ENCODE peak calls at places on chromosomes 11 and 22, in eight cellular contexts. One of them, this sample, is unnamed.

GRCh38 chr11:10012068-10012467 is 282.0 kb downstream of the SBF2 start:
- DNase-seq in activated gamma-delta T cell: no peak
- DNase-seq in DMS 273 treated with DMSO at 0.1 percent for 48 hours: no peak
- DNase-seq in Karpas-422: no peak
- DNase-seq in prostate gland: no peak
- DNase-seq in NCI-H1436: no peak
- DNase-seq in HFFc6: no peak
- DNase-seq in stimulated activated CD8-positive, alpha-beta memory T cell treated with anti-CD3 and anti-CD28 coated beads, Interleukin-7, amount 100 ng/mL, for 1 hour: no peak
- DNase-seq in this sample: no peak

GRCh38 chr22:40070701-40071100 is 75.9 kb downstream of the FAM83F start:
- DNase-seq in activated gamma-delta T cell: no peak
- DNase-seq in DMS 273 treated with DMSO at 0.1 percent for 48 hours: no peak
- DNase-seq in Karpas-422: peak
- DNase-seq in prostate gland: no peak
- DNase-seq in NCI-H1436: no peak
- DNase-seq in HFFc6: peak
- DNase-seq in stimulated activated CD8-positive, alpha-beta memory T cell treated with anti-CD3 and anti-CD28 coated beads, Interleukin-7, amount 100 ng/mL, for 1 hour: no peak
- DNase-seq in this sample: no peak

GRCh38 chr22:50014655-50015401 is 2.3 kb upstream of the IL17REL start:
- DNase-seq in activated gamma-delta T cell: no peak
- DNase-seq in DMS 273 treated with DMSO at 0.1 percent for 48 hours: no peak
- DNase-seq in Karpas-422: no peak
- DNase-seq in prostate gland: no peak
- DNase-seq in NCI-H1436: no peak
- DNase-seq in HFFc6: no peak
- DNase-seq in stimulated activated CD8-positive, alpha-beta memory T cell treated with anti-CD3 and anti-CD28 coated beads, Interleukin-7, amount 100 ng/mL, for 1 hour: no peak
- DNase-seq in this sample: no peak

GRCh38 chr11:62804310-62805043 is 763 bp downstream of the NXF1 start:
- DNase-seq in activated gamma-delta T cell: no peak
- DNase-seq in DMS 273 treated with DMSO at 0.1 percent for 48 hours: no peak
- DNase-seq in Karpas-422: no peak
- DNase-seq in prostate gland: no peak
- DNase-seq in NCI-H1436: no peak
- DNase-seq in HFFc6: peak
- DNase-seq in stimulated activated CD8-positive, alpha-beta memory T cell treated with anti-CD3 and anti-CD28 coated beads, Interleukin-7, amount 100 ng/mL, for 1 hour: no peak
- DNase-seq in this sample: no peak

GRCh38 chr11:95739526-95739925 is 50.1 kb downstream of the FAM76B start:
- DNase-seq in activated gamma-delta T cell: no peak
- DNase-seq in DMS 273 treated with DMSO at 0.1 percent for 48 hours: no peak
- DNase-seq in Karpas-422: no peak
- DNase-seq in prostate gland: no peak
- DNase-seq in NCI-H1436: no peak
- DNase-seq in HFFc6: no peak
- DNase-seq in stimulated activated CD8-positive, alpha-beta memory T cell treated with anti-CD3 and anti-CD28 coated beads, Interleukin-7, amount 100 ng/mL, for 1 hour: no peak
- DNase-seq in this sample: no peak

GRCh38 chr11:73350908-73351636 is 25.1 kb upstream of the RELT start:
- DNase-seq in activated gamma-delta T cell: no peak
- DNase-seq in DMS 273 treated with DMSO at 0.1 percent for 48 hours: no peak
- DNase-seq in Karpas-422: peak
- DNase-seq in prostate gland: no peak
- DNase-seq in NCI-H1436: peak
- DNase-seq in HFFc6: peak
- DNase-seq in stimulated activated CD8-positive, alpha-beta memory T cell treated with anti-CD3 and anti-CD28 coated beads, Interleukin-7, amount 100 ng/mL, for 1 hour: peak
- DNase-seq in this sample: peak

GRCh38 chr11:91303754-91304153 is 920.9 kb upstream of the FAT3 start:
- DNase-seq in activated gamma-delta T cell: no peak
- DNase-seq in DMS 273 treated with DMSO at 0.1 percent for 48 hours: no peak
- DNase-seq in Karpas-422: no peak
- DNase-seq in prostate gland: no peak
- DNase-seq in NCI-H1436: no peak
- DNase-seq in HFFc6: no peak
- DNase-seq in stimulated activated CD8-positive, alpha-beta memory T cell treated with anti-CD3 and anti-CD28 coated beads, Interleukin-7, amount 100 ng/mL, for 1 hour: no peak
- DNase-seq in this sample: no peak

GRCh38 chr11:75762885-75763284 is 5.7 kb upstream of the DGAT2 start:
- DNase-seq in activated gamma-delta T cell: no peak
- DNase-seq in DMS 273 treated with DMSO at 0.1 percent for 48 hours: no peak
- DNase-seq in Karpas-422: no peak
- DNase-seq in prostate gland: no peak
- DNase-seq in NCI-H1436: no peak
- DNase-seq in HFFc6: no peak
- DNase-seq in stimulated activated CD8-positive, alpha-beta memory T cell treated with anti-CD3 and anti-CD28 coated beads, Interleukin-7, amount 100 ng/mL, for 1 hour: no peak
- DNase-seq in this sample: no peak

GRCh38 chr11:44271286-44271685 is 38.7 kb downstream of the ALX4 start:
- DNase-seq in activated gamma-delta T cell: no peak
- DNase-seq in DMS 273 treated with DMSO at 0.1 percent for 48 hours: no peak
- DNase-seq in Karpas-422: no peak
- DNase-seq in prostate gland: no peak
- DNase-seq in NCI-H1436: no peak
- DNase-seq in HFFc6: no peak
- DNase-seq in stimulated activated CD8-positive, alpha-beta memory T cell treated with anti-CD3 and anti-CD28 coated beads, Interleukin-7, amount 100 ng/mL, for 1 hour: no peak
- DNase-seq in this sample: no peak

GRCh38 chr11:122656631-122657101 is 1.1 kb downstream of the UBASH3B start:
- DNase-seq in activated gamma-delta T cell: no peak
- DNase-seq in DMS 273 treated with DMSO at 0.1 percent for 48 hours: no peak
- DNase-seq in Karpas-422: peak
- DNase-seq in prostate gland: peak
- DNase-seq in NCI-H1436: no peak
- DNase-seq in HFFc6: peak
- DNase-seq in stimulated activated CD8-positive, alpha-beta memory T cell treated with anti-CD3 and anti-CD28 coated beads, Interleukin-7, amount 100 ng/mL, for 1 hour: no peak
- DNase-seq in this sample: no peak

GRCh38 chr11:61163714-61164609 is 2.7 kb upstream of the VPS37C start:
- DNase-seq in activated gamma-delta T cell: no peak
- DNase-seq in DMS 273 treated with DMSO at 0.1 percent for 48 hours: no peak
- DNase-seq in Karpas-422: no peak
- DNase-seq in prostate gland: no peak
- DNase-seq in NCI-H1436: no peak
- DNase-seq in HFFc6: no peak
- DNase-seq in stimulated activated CD8-positive, alpha-beta memory T cell treated with anti-CD3 and anti-CD28 coated beads, Interleukin-7, amount 100 ng/mL, for 1 hour: no peak
- DNase-seq in this sample: no peak

GRCh38 chr11:123481647-123482046 is 51.6 kb downstream of the GRAMD1B start:
- DNase-seq in activated gamma-delta T cell: no peak
- DNase-seq in DMS 273 treated with DMSO at 0.1 percent for 48 hours: no peak
- DNase-seq in Karpas-422: no peak
- DNase-seq in prostate gland: no peak
- DNase-seq in NCI-H1436: no peak
- DNase-seq in HFFc6: no peak
- DNase-seq in stimulated activated CD8-positive, alpha-beta memory T cell treated with anti-CD3 and anti-CD28 coated beads, Interleukin-7, amount 100 ng/mL, for 1 hour: no peak
- DNase-seq in this sample: no peak

GRCh38 chr11:241634-242033 is 4.9 kb downstream of the PSMD13 start:
- DNase-seq in activated gamma-delta T cell: no peak
- DNase-seq in DMS 273 treated with DMSO at 0.1 percent for 48 hours: no peak
- DNase-seq in Karpas-422: no peak
- DNase-seq in prostate gland: no peak
- DNase-seq in NCI-H1436: no peak
- DNase-seq in HFFc6: no peak
- DNase-seq in stimulated activated CD8-positive, alpha-beta memory T cell treated with anti-CD3 and anti-CD28 coated beads, Interleukin-7, amount 100 ng/mL, for 1 hour: no peak
- DNase-seq in this sample: no peak

GRCh38 chr11:9868641-9869040 is 204.8 kb downstream of the SWAP70 start:
- DNase-seq in activated gamma-delta T cell: no peak
- DNase-seq in DMS 273 treated with DMSO at 0.1 percent for 48 hours: no peak
- DNase-seq in Karpas-422: peak
- DNase-seq in prostate gland: no peak
- DNase-seq in NCI-H1436: peak
- DNase-seq in HFFc6: no peak
- DNase-seq in stimulated activated CD8-positive, alpha-beta memory T cell treated with anti-CD3 and anti-CD28 coated beads, Interleukin-7, amount 100 ng/mL, for 1 hour: no peak
- DNase-seq in this sample: no peak

GRCh38 chr11:110425751-110426545 is 3.8 kb upstream of the FDX1 start:
- DNase-seq in activated gamma-delta T cell: no peak
- DNase-seq in DMS 273 treated with DMSO at 0.1 percent for 48 hours: peak
- DNase-seq in Karpas-422: no peak
- DNase-seq in prostate gland: no peak
- DNase-seq in NCI-H1436: no peak
- DNase-seq in HFFc6: peak
- DNase-seq in stimulated activated CD8-positive, alpha-beta memory T cell treated with anti-CD3 and anti-CD28 coated beads, Interleukin-7, amount 100 ng/mL, for 1 hour: no peak
- DNase-seq in this sample: no peak

GRCh38 chr22:45259754-45260394 is 19.2 kb upstream of the KIAA0930 start:
- DNase-seq in activated gamma-delta T cell: no peak
- DNase-seq in DMS 273 treated with DMSO at 0.1 percent for 48 hours: no peak
- DNase-seq in Karpas-422: no peak
- DNase-seq in prostate gland: no peak
- DNase-seq in NCI-H1436: no peak
- DNase-seq in HFFc6: no peak
- DNase-seq in stimulated activated CD8-positive, alpha-beta memory T cell treated with anti-CD3 and anti-CD28 coated beads, Interleukin-7, amount 100 ng/mL, for 1 hour: no peak
- DNase-seq in this sample: no peak

GRCh38 chr11:78371221-78371899 is 46.3 kb downstream of the GAB2 start:
- DNase-seq in activated gamma-delta T cell: no peak
- DNase-seq in DMS 273 treated with DMSO at 0.1 percent for 48 hours: no peak
- DNase-seq in Karpas-422: peak
- DNase-seq in prostate gland: no peak
- DNase-seq in NCI-H1436: peak
- DNase-seq in HFFc6: no peak
- DNase-seq in stimulated activated CD8-positive, alpha-beta memory T cell treated with anti-CD3 and anti-CD28 coated beads, Interleukin-7, amount 100 ng/mL, for 1 hour: no peak
- DNase-seq in this sample: no peak

GRCh38 chr11:20061766-20062165 is 98.5 kb downstream of the DBX1 start:
- DNase-seq in activated gamma-delta T cell: no peak
- DNase-seq in DMS 273 treated with DMSO at 0.1 percent for 48 hours: no peak
- DNase-seq in Karpas-422: no peak
- DNase-seq in prostate gland: no peak
- DNase-seq in NCI-H1436: no peak
- DNase-seq in HFFc6: no peak
- DNase-seq in stimulated activated CD8-positive, alpha-beta memory T cell treated with anti-CD3 and anti-CD28 coated beads, Interleukin-7, amount 100 ng/mL, for 1 hour: no peak
- DNase-seq in this sample: no peak

GRCh38 chr11:12223771-12224536 is 113.6 kb downstream of the MICAL2 start:
- DNase-seq in activated gamma-delta T cell: no peak
- DNase-seq in DMS 273 treated with DMSO at 0.1 percent for 48 hours: no peak
- DNase-seq in Karpas-422: no peak
- DNase-seq in prostate gland: peak
- DNase-seq in NCI-H1436: no peak
- DNase-seq in HFFc6: no peak
- DNase-seq in stimulated activated CD8-positive, alpha-beta memory T cell treated with anti-CD3 and anti-CD28 coated beads, Interleukin-7, amount 100 ng/mL, for 1 hour: no peak
- DNase-seq in this sample: no peak

GRCh38 chr22:49951986-49952896 is 8.3 kb upstream of the PIM3 start:
- DNase-seq in activated gamma-delta T cell: no peak
- DNase-seq in DMS 273 treated with DMSO at 0.1 percent for 48 hours: no peak
- DNase-seq in Karpas-422: no peak
- DNase-seq in prostate gland: no peak
- DNase-seq in NCI-H1436: no peak
- DNase-seq in HFFc6: peak
- DNase-seq in stimulated activated CD8-positive, alpha-beta memory T cell treated with anti-CD3 and anti-CD28 coated beads, Interleukin-7, amount 100 ng/mL, for 1 hour: no peak
- DNase-seq in this sample: no peak

GRCh38 chr11:46761807-46762206 is 42.8 kb downstream of the F2 start:
- DNase-seq in activated gamma-delta T cell: no peak
- DNase-seq in DMS 273 treated with DMSO at 0.1 percent for 48 hours: no peak
- DNase-seq in Karpas-422: no peak
- DNase-seq in prostate gland: no peak
- DNase-seq in NCI-H1436: no peak
- DNase-seq in HFFc6: no peak
- DNase-seq in stimulated activated CD8-positive, alpha-beta memory T cell treated with anti-CD3 and anti-CD28 coated beads, Interleukin-7, amount 100 ng/mL, for 1 hour: no peak
- DNase-seq in this sample: no peak

GRCh38 chr11:118606844-118607228 is 579 bp upstream of the PHLDB1 start:
- DNase-seq in activated gamma-delta T cell: no peak
- DNase-seq in DMS 273 treated with DMSO at 0.1 percent for 48 hours: no peak
- DNase-seq in Karpas-422: no peak
- DNase-seq in prostate gland: no peak
- DNase-seq in NCI-H1436: no peak
- DNase-seq in HFFc6: no peak
- DNase-seq in stimulated activated CD8-positive, alpha-beta memory T cell treated with anti-CD3 and anti-CD28 coated beads, Interleukin-7, amount 100 ng/mL, for 1 hour: no peak
- DNase-seq in this sample: no peak

GRCh38 chr22:36027960-36028645 is 521 bp downstream of the RBFOX2 start:
- DNase-seq in activated gamma-delta T cell: no peak
- DNase-seq in DMS 273 treated with DMSO at 0.1 percent for 48 hours: no peak
- DNase-seq in Karpas-422: peak
- DNase-seq in prostate gland: peak
- DNase-seq in NCI-H1436: no peak
- DNase-seq in HFFc6: no peak
- DNase-seq in stimulated activated CD8-positive, alpha-beta memory T cell treated with anti-CD3 and anti-CD28 coated beads, Interleukin-7, amount 100 ng/mL, for 1 hour: no peak
- DNase-seq in this sample: no peak

GRCh38 chr11:67053896-67054850 is 2.5 kb upstream of the RHOD start:
- DNase-seq in activated gamma-delta T cell: no peak
- DNase-seq in DMS 273 treated with DMSO at 0.1 percent for 48 hours: no peak
- DNase-seq in Karpas-422: peak
- DNase-seq in prostate gland: peak
- DNase-seq in NCI-H1436: peak
- DNase-seq in HFFc6: peak
- DNase-seq in stimulated activated CD8-positive, alpha-beta memory T cell treated with anti-CD3 and anti-CD28 coated beads, Interleukin-7, amount 100 ng/mL, for 1 hour: no peak
- DNase-seq in this sample: peak

GRCh38 chr11:2574043-2574552 is 125.7 kb downstream of the KCNQ1OT1 start:
- DNase-seq in activated gamma-delta T cell: no peak
- DNase-seq in DMS 273 treated with DMSO at 0.1 percent for 48 hours: no peak
- DNase-seq in Karpas-422: no peak
- DNase-seq in prostate gland: no peak
- DNase-seq in NCI-H1436: no peak
- DNase-seq in HFFc6: no peak
- DNase-seq in stimulated activated CD8-positive, alpha-beta memory T cell treated with anti-CD3 and anti-CD28 coated beads, Interleukin-7, amount 100 ng/mL, for 1 hour: no peak
- DNase-seq in this sample: no peak

GRCh38 chr11:22084564-22084963 is 108.3 kb upstream of the ANO5 start:
- DNase-seq in activated gamma-delta T cell: no peak
- DNase-seq in DMS 273 treated with DMSO at 0.1 percent for 48 hours: no peak
- DNase-seq in Karpas-422: no peak
- DNase-seq in prostate gland: no peak
- DNase-seq in NCI-H1436: no peak
- DNase-seq in HFFc6: no peak
- DNase-seq in stimulated activated CD8-positive, alpha-beta memory T cell treated with anti-CD3 and anti-CD28 coated beads, Interleukin-7, amount 100 ng/mL, for 1 hour: no peak
- DNase-seq in this sample: no peak

GRCh38 chr11:104573431-104573830 is 324.8 kb downstream of the CASP12 start:
- DNase-seq in activated gamma-delta T cell: no peak
- DNase-seq in DMS 273 treated with DMSO at 0.1 percent for 48 hours: no peak
- DNase-seq in Karpas-422: no peak
- DNase-seq in prostate gland: no peak
- DNase-seq in NCI-H1436: no peak
- DNase-seq in HFFc6: no peak
- DNase-seq in stimulated activated CD8-positive, alpha-beta memory T cell treated with anti-CD3 and anti-CD28 coated beads, Interleukin-7, amount 100 ng/mL, for 1 hour: no peak
- DNase-seq in this sample: no peak

GRCh38 chr22:26914786-26915185 is 257.4 kb downstream of the MIAT start:
- DNase-seq in activated gamma-delta T cell: no peak
- DNase-seq in DMS 273 treated with DMSO at 0.1 percent for 48 hours: no peak
- DNase-seq in Karpas-422: no peak
- DNase-seq in prostate gland: no peak
- DNase-seq in NCI-H1436: no peak
- DNase-seq in HFFc6: no peak
- DNase-seq in stimulated activated CD8-positive, alpha-beta memory T cell treated with anti-CD3 and anti-CD28 coated beads, Interleukin-7, amount 100 ng/mL, for 1 hour: no peak
- DNase-seq in this sample: no peak

GRCh38 chr22:37211075-37211852 is 1.0 kb downstream of the SSTR3 start:
- DNase-seq in activated gamma-delta T cell: no peak
- DNase-seq in DMS 273 treated with DMSO at 0.1 percent for 48 hours: no peak
- DNase-seq in Karpas-422: no peak
- DNase-seq in prostate gland: no peak
- DNase-seq in NCI-H1436: no peak
- DNase-seq in HFFc6: no peak
- DNase-seq in stimulated activated CD8-positive, alpha-beta memory T cell treated with anti-CD3 and anti-CD28 coated beads, Interleukin-7, amount 100 ng/mL, for 1 hour: no peak
- DNase-seq in this sample: no peak

GRCh38 chr11:17846852-17847453 is 112.4 kb downstream of the KCNC1 start:
- DNase-seq in activated gamma-delta T cell: no peak
- DNase-seq in DMS 273 treated with DMSO at 0.1 percent for 48 hours: no peak
- DNase-seq in Karpas-422: peak
- DNase-seq in prostate gland: no peak
- DNase-seq in NCI-H1436: no peak
- DNase-seq in HFFc6: no peak
- DNase-seq in stimulated activated CD8-positive, alpha-beta memory T cell treated with anti-CD3 and anti-CD28 coated beads, Interleukin-7, amount 100 ng/mL, for 1 hour: no peak
- DNase-seq in this sample: peak

GRCh38 chr11:113350646-113351045 is 36.3 kb downstream of the TTC12 start:
- DNase-seq in activated gamma-delta T cell: no peak
- DNase-seq in DMS 273 treated with DMSO at 0.1 percent for 48 hours: no peak
- DNase-seq in Karpas-422: no peak
- DNase-seq in prostate gland: no peak
- DNase-seq in NCI-H1436: no peak
- DNase-seq in HFFc6: no peak
- DNase-seq in stimulated activated CD8-positive, alpha-beta memory T cell treated with anti-CD3 and anti-CD28 coated beads, Interleukin-7, amount 100 ng/mL, for 1 hour: no peak
- DNase-seq in this sample: peak

GRCh38 chr11:330694-331314 is 10.1 kb upstream of the IFITM3 start:
- DNase-seq in activated gamma-delta T cell: no peak
- DNase-seq in DMS 273 treated with DMSO at 0.1 percent for 48 hours: no peak
- DNase-seq in Karpas-422: no peak
- DNase-seq in prostate gland: no peak
- DNase-seq in NCI-H1436: no peak
- DNase-seq in HFFc6: no peak
- DNase-seq in stimulated activated CD8-positive, alpha-beta memory T cell treated with anti-CD3 and anti-CD28 coated beads, Interleukin-7, amount 100 ng/mL, for 1 hour: no peak
- DNase-seq in this sample: no peak

GRCh38 chr22:24578355-24579241 is 14.3 kb downstream of the LRRC75B start:
- DNase-seq in activated gamma-delta T cell: no peak
- DNase-seq in DMS 273 treated with DMSO at 0.1 percent for 48 hours: no peak
- DNase-seq in Karpas-422: no peak
- DNase-seq in prostate gland: no peak
- DNase-seq in NCI-H1436: no peak
- DNase-seq in HFFc6: peak
- DNase-seq in stimulated activated CD8-positive, alpha-beta memory T cell treated with anti-CD3 and anti-CD28 coated beads, Interleukin-7, amount 100 ng/mL, for 1 hour: no peak
- DNase-seq in this sample: no peak

GRCh38 chr11:9616858-9617257 is 43.4 kb downstream of the WEE1 start:
- DNase-seq in activated gamma-delta T cell: no peak
- DNase-seq in DMS 273 treated with DMSO at 0.1 percent for 48 hours: no peak
- DNase-seq in Karpas-422: no peak
- DNase-seq in prostate gland: no peak
- DNase-seq in NCI-H1436: no peak
- DNase-seq in HFFc6: no peak
- DNase-seq in stimulated activated CD8-positive, alpha-beta memory T cell treated with anti-CD3 and anti-CD28 coated beads, Interleukin-7, amount 100 ng/mL, for 1 hour: no peak
- DNase-seq in this sample: no peak

This sample was measured in NCI-H446.